ENCODE peak calls at places on chromosomes 6 and 20, in six cellular contexts. M, J, X, V, K and B are unnamed samples.

GRCh38 chr6:34922177-34922663 is 33.2 kb downstream of the ANKS1A start:
- DNase-seq in M (no peak), J (peak; percentile 13), X (peak; percentile 81), V (no peak), K (peak; percentile 5), B (no peak)

GRCh38 chr6:135066806-135067205 is 12.2 kb upstream of the HBS1L start:
- DNase-seq in M (no peak), J (no peak), X (no peak), V (no peak), K (no peak), B (no peak)

GRCh38 chr20:13111249-13111911 is 102.6 kb downstream of the SPTLC3 start:
- DNase-seq in M (no peak), J (no peak), X (no peak), V (no peak), K (no peak), B (no peak)

GRCh38 chr6:169859401-169859977 is 108.1 kb downstream of the ERMARD start:
- DNase-seq in M (no peak), J (no peak), X (no peak), V (peak; percentile 42), K (no peak), B (no peak)

GRCh38 chr6:126631343-126631742 is 291.4 kb downstream of the CENPW start:
- DNase-seq in M (no peak), J (no peak), X (no peak), V (no peak), K (no peak), B (no peak)

GRCh38 chr6:1346556-1347186 is 34.8 kb downstream of the FOXQ1 start:
- DNase-seq in M (no peak), J (no peak), X (no peak), V (no peak), K (no peak), B (no peak)

GRCh38 chr20:13142143-13142542 is 78.9 kb upstream of the ISM1 start:
- DNase-seq in M (no peak), J (no peak), X (no peak), V (no peak), K (no peak), B (no peak)

GRCh38 chr6:15518878-15519277 is 143.9 kb downstream of the DTNBP1 start:
- DNase-seq in M (no peak), J (no peak), X (no peak), V (peak; percentile 52), K (no peak), B (no peak)

GRCh38 chr20:33753763-33754162 is 22.0 kb downstream of the ZNF341 start:
- DNase-seq in M (no peak), J (no peak), X (peak; percentile 38), V (no peak), K (no peak), B (no peak)

GRCh38 chr6:166814386-166814785 is 142.0 kb downstream of the RNASET2 start:
- DNase-seq in M (no peak), J (no peak), X (no peak), V (no peak), K (no peak), B (no peak)

GRCh38 chr20:52145587-52145986 is 46.0 kb downstream of the ZFP64 start:
- DNase-seq in M (no peak), J (no peak), X (peak; percentile 28), V (no peak), K (no peak), B (no peak)

GRCh38 chr6:3251462-3252314 is 7.1 kb upstream of the PSMG4 start:
- DNase-seq in M (no peak), J (peak; percentile 79), X (peak; percentile 80), V (peak; percentile 89), K (peak; percentile 89), B (peak; percentile 14)

GRCh38 chr6:109513571-109514071 is 30.6 kb upstream of the ZBTB24 start:
- DNase-seq in M (no peak), J (peak; percentile 63), X (peak; percentile 77), V (no peak), K (no peak), B (no peak)

GRCh38 chr6:109508166-109508860 is 25.3 kb upstream of the ZBTB24 start:
- DNase-seq in M (no peak), J (no peak), X (peak; percentile 18), V (no peak), K (no peak), B (no peak)

GRCh38 chr6:109512271-109512817 is 29.3 kb upstream of the ZBTB24 start:
- DNase-seq in M (no peak), J (peak; percentile 33), X (no peak), V (no peak), K (no peak), B (no peak)

GRCh38 chr6:109514946-109515345 is 31.9 kb upstream of the ZBTB24 start:
- DNase-seq in M (no peak), J (no peak), X (no peak), V (no peak), K (no peak), B (no peak)

GRCh38 chr6:109511832-109512231 is 28.8 kb upstream of the ZBTB24 start:
- DNase-seq in M (no peak), J (no peak), X (no peak), V (no peak), K (no peak), B (no peak)
- H3K27ac ChIP-seq in M (no peak overlapping the region), J (no peak overlapping the region), X (no peak overlapping the region), V (no peak overlapping the region), K (no peak overlapping the region), B (no peak overlapping the region)

DNA sequence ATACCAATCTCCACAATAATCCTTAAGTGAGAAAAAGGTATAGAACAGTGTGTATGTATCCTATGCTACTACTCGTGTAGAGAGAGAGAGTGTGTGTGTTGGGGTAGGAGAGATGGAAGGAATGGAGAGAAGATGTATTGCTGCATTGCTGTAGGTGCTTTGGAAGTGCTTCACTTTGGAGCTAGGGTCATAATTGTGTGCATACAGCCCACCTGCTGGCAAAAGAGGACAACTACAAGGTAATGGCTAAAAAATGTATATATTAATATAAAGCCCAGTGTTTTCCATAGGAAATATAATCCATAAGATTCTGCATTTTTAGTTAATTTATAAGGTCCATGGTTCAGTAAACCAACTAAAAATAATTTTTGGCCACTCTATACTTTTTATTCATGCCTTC is 36.1 kb downstream of the SERAC1 start:
- DNase-seq in M (no peak), J (peak; percentile 53), X (peak; percentile 34), V (no peak), K (no peak), B (no peak)
- TF ChIP-seq CTCF in M (no peak), J (peak; percentile 49), X (peak; percentile 42), V (peak; percentile 21), K (peak; percentile 73), B (no peak)

GRCh38 chr6:39203398-39203797 is 25.9 kb downstream of the KCNK5 start:
- DNase-seq in M (no peak), J (no peak), X (no peak), V (no peak), K (peak; percentile 85), B (no peak)
- H3K27ac ChIP-seq in M (no peak overlapping the region), J (no peak overlapping the region), X (no peak overlapping the region), V (peak overlapping the region; percentile 69), K (peak overlapping the region; percentile 95), B (peak overlapping the region; percentile 70)

GRCh38 chr6:147382945-147383554 is 125.4 kb upstream of the SAMD5 start:
- DNase-seq in M (no peak), J (peak; percentile 44), X (peak; percentile 41), V (no peak), K (no peak), B (no peak)
- TF ChIP-seq CTCF in M (peak; percentile 40), J (peak; percentile 24), X (peak; percentile 53), V (peak; percentile 58), K (peak; percentile 68), B (peak; percentile 51)

GRCh38 chr20:57449398-57450354 is 58.5 kb downstream of the RBM38 start:
- DNase-seq in M (no peak), J (no peak), X (no peak), V (no peak), K (no peak), B (no peak)

GRCh38 chr20:57451356-57451755 is 60.2 kb downstream of the RBM38 start:
- DNase-seq in M (no peak), J (no peak), X (no peak), V (no peak), K (no peak), B (no peak)

GRCh38 chr20:57451759-57452661 is 60.8 kb downstream of the RBM38 start:
- DNase-seq in M (no peak), J (no peak), X (no peak), V (no peak), K (no peak), B (no peak)

GRCh38 chr20:57450419-57450818 is 59.2 kb downstream of the RBM38 start:
- DNase-seq in M (no peak), J (no peak), X (peak; percentile 13), V (peak; percentile 82), K (no peak), B (no peak)

DNA sequence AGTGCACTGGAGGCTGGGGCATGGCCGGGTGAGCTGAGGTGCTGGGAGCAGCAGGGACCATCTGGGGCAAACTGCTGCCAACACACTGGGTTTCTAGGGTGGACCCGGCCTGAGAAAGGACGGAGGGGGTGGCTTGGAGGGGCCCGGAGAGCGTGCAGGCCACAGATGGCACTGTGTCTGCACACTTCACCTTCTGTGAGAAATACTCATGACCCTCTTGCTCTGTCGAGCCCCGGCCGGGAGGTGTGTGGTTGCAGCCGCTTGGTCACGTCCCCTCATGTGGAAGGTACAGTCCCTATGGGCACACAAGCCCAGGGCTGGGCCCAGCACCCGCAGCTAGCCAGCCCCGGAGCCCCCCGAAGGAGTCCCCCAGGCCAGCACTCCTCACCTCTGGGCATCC is 59.7 kb downstream of the RBM38 start:
- DNase-seq in M (no peak), J (no peak), X (no peak), V (no peak), K (no peak), B (no peak)
- H3K27ac ChIP-seq in M (peak overlapping the region; percentile 27), J (no peak overlapping the region), X (no peak overlapping the region), V (no peak overlapping the region), K (no peak overlapping the region), B (peak overlapping the region; percentile 21)

GRCh38 chr6:139373928-139374356 is 506 bp downstream of the CITED2 start:
- DNase-seq in M (no peak), J (no peak), X (no peak), V (no peak), K (no peak), B (no peak)

GRCh38 chr6:139373154-139373927 is 1.1 kb downstream of the CITED2 start:
- DNase-seq in M (peak; percentile 13), J (peak; percentile 61), X (peak; percentile 40), V (peak; percentile 86), K (peak; percentile 37), B (peak; percentile 30)

GRCh38 chr6:139376054-139376355 is 1.6 kb upstream of the CITED2 start:
- DNase-seq in M (no peak), J (no peak), X (no peak), V (peak; percentile 79), K (no peak), B (no peak)

GRCh38 chr6:139375239-139376053 is 998 bp upstream of the CITED2 start:
- DNase-seq in M (peak; percentile 41), J (peak; percentile 94), X (peak; percentile 98), V (peak; percentile 96), K (peak; percentile 85), B (peak; percentile 60)

GRCh38 chr6:139374357-139375238 is at the start of gene CITED2:
- DNase-seq in M (peak; percentile 83), J (peak; percentile 93), X (peak; percentile 96), V (peak; percentile 95), K (peak; percentile 88), B (peak; percentile 68)
- TF ChIP-seq CTCF in M (peak; percentile 20), J (no peak), X (peak; percentile 17), V (no peak), K (peak; percentile 17), B (peak; percentile 47)